ENCODE peak calls at places on chromosomes 16 and 17, in four cellular contexts. One of them, this sample, is unnamed.

GRCh38 chr17:57420674-57421392 is 164.5 kb downstream of the MSI2 start:
- DNase-seq in anterior cingulate cortex: no peak
- DNase-seq in AG09319: no peak
- DNase-seq in progenitor cell of endocrine pancreas: no peak
- DNase-seq in this sample: no peak

GRCh38 chr17:44914698-44915271 is 515 bp downstream of the GFAP start:
- DNase-seq in anterior cingulate cortex: no peak
- DNase-seq in AG09319: no peak
- DNase-seq in progenitor cell of endocrine pancreas: no peak
- DNase-seq in this sample: no peak

GRCh38 chr17:16418684-16419066 is 3.3 kb downstream of the TRPV2 start:
- DNase-seq in anterior cingulate cortex: no peak
- DNase-seq in AG09319: no peak
- DNase-seq in progenitor cell of endocrine pancreas: no peak
- DNase-seq in this sample: no peak

GRCh38 chr17:30920282-30920681 is 1.5 kb upstream of the ADAP2 start:
- DNase-seq in anterior cingulate cortex: no peak
- DNase-seq in AG09319: no peak
- DNase-seq in progenitor cell of endocrine pancreas: no peak
- DNase-seq in this sample: no peak

GRCh38 chr17:77318021-77318420 is 177.3 kb downstream of the SEC14L1 start:
- DNase-seq in anterior cingulate cortex: no peak
- DNase-seq in AG09319: no peak
- DNase-seq in progenitor cell of endocrine pancreas: no peak
- DNase-seq in this sample: no peak

GRCh38 chr17:43734376-43734775 is 24.2 kb downstream of the SOST start:
- DNase-seq in anterior cingulate cortex: no peak
- DNase-seq in AG09319: peak; percentile 77
- DNase-seq in progenitor cell of endocrine pancreas: no peak
- DNase-seq in this sample: no peak

GRCh38 chr16:86198201-86199118 is 299.5 kb downstream of the IRF8 start:
- DNase-seq in anterior cingulate cortex: no peak
- DNase-seq in AG09319: no peak
- DNase-seq in progenitor cell of endocrine pancreas: no peak
- DNase-seq in this sample: no peak

GRCh38 chr17:80679816-80680215 is 135.2 kb downstream of the RPTOR start:
- DNase-seq in anterior cingulate cortex: no peak
- DNase-seq in AG09319: no peak
- DNase-seq in progenitor cell of endocrine pancreas: no peak
- DNase-seq in this sample: no peak

GRCh38 chr17:55965051-55965450 is 188.2 kb upstream of the ANKFN1 start:
- DNase-seq in anterior cingulate cortex: no peak
- DNase-seq in AG09319: no peak
- DNase-seq in progenitor cell of endocrine pancreas: no peak
- DNase-seq in this sample: no peak

GRCh38 chr16:85146922-85147651 is 34.8 kb upstream of the CIBAR2 start:
- DNase-seq in anterior cingulate cortex: no peak
- DNase-seq in AG09319: no peak
- DNase-seq in progenitor cell of endocrine pancreas: no peak
- DNase-seq in this sample: no peak

GRCh38 chr17:79050591-79050990 is 24.0 kb upstream of the ENGASE start:
- DNase-seq in anterior cingulate cortex: no peak
- DNase-seq in AG09319: no peak
- DNase-seq in progenitor cell of endocrine pancreas: no peak
- DNase-seq in this sample: no peak

GRCh38 chr16:89051521-89052166 is 42.0 kb upstream of the ACSF3 start:
- DNase-seq in anterior cingulate cortex: no peak
- DNase-seq in AG09319: no peak
- DNase-seq in progenitor cell of endocrine pancreas: no peak
- DNase-seq in this sample: no peak

GRCh38 chr16:56469748-56470147 is 18.4 kb downstream of the OGFOD1 start:
- DNase-seq in anterior cingulate cortex: no peak
- DNase-seq in AG09319: no peak
- DNase-seq in progenitor cell of endocrine pancreas: no peak
- DNase-seq in this sample: no peak

GRCh38 chr16:19919142-19919541 is 34.5 kb upstream of the GPRC5B start:
- DNase-seq in anterior cingulate cortex: no peak
- DNase-seq in AG09319: no peak
- DNase-seq in progenitor cell of endocrine pancreas: no peak
- DNase-seq in this sample: no peak

GRCh38 chr17:10875411-10875810 is 37.5 kb upstream of the PIRT start:
- DNase-seq in anterior cingulate cortex: peak; percentile 28
- DNase-seq in AG09319: no peak
- DNase-seq in progenitor cell of endocrine pancreas: peak; percentile 55
- DNase-seq in this sample: no peak

GRCh38 chr16:83992624-83993023 is 24.6 kb downstream of the NECAB2 start:
- DNase-seq in anterior cingulate cortex: peak; percentile 55
- DNase-seq in AG09319: peak; percentile 11
- DNase-seq in progenitor cell of endocrine pancreas: no peak
- DNase-seq in this sample: no peak

GRCh38 chr16:11828696-11829095 is 22.6 kb downstream of the RSL1D1 start:
- DNase-seq in anterior cingulate cortex: no peak
- DNase-seq in AG09319: no peak
- DNase-seq in progenitor cell of endocrine pancreas: no peak
- DNase-seq in this sample: no peak

GRCh38 chr16:57479422-57480126 is 6.7 kb downstream of the DOK4 start:
- DNase-seq in anterior cingulate cortex: peak; percentile 68
- DNase-seq in AG09319: peak; percentile 27
- DNase-seq in progenitor cell of endocrine pancreas: no peak
- DNase-seq in this sample: no peak